ENCODE peak calls at places on chromosomes 7 and 10, in four cellular contexts. One of them, this sample, is unnamed.

GRCh38 chr10:28924585-28925153 is 247.3 kb downstream of the BAMBI start:
- DNase-seq in neural progenitor cell: no peak
- DNase-seq in endodermal cell: no peak
- DNase-seq in cardiac muscle cell: no peak
- DNase-seq in this sample: no peak

GRCh38 chr10:94199565-94199964 is 163.2 kb downstream of the NOC3L start:
- DNase-seq in neural progenitor cell: no peak
- DNase-seq in endodermal cell: no peak
- DNase-seq in cardiac muscle cell: no peak
- DNase-seq in this sample: no peak

GRCh38 chr7:136229819-136230609 is 252.9 kb upstream of the MTPN start:
- DNase-seq in neural progenitor cell: no peak
- DNase-seq in endodermal cell: no peak
- DNase-seq in cardiac muscle cell: no peak
- DNase-seq in this sample: no peak

GRCh38 chr7:77351539-77352004 is 64.6 kb downstream of the GSAP start:
- DNase-seq in neural progenitor cell: no peak
- DNase-seq in endodermal cell: peak; percentile 59
- DNase-seq in cardiac muscle cell: no peak
- DNase-seq in this sample: peak; percentile 51

GRCh38 chr7:111091623-111092370 is 870 bp downstream of the LRRN3 start:
- DNase-seq in neural progenitor cell: peak; percentile 79
- DNase-seq in endodermal cell: no peak
- DNase-seq in cardiac muscle cell: no peak
- DNase-seq in this sample: no peak

GRCh38 chr7:154546946-154547587 is 455.9 kb downstream of the PAXIP1 start:
- DNase-seq in neural progenitor cell: no peak
- DNase-seq in endodermal cell: no peak
- DNase-seq in cardiac muscle cell: no peak
- DNase-seq in this sample: no peak

GRCh38 chr7:77651544-77652162 is 44.6 kb upstream of the RSBN1L start:
- DNase-seq in neural progenitor cell: peak; percentile 41
- DNase-seq in endodermal cell: no peak
- DNase-seq in cardiac muscle cell: peak; percentile 50
- DNase-seq in this sample: no peak

GRCh38 chr10:110460111-110460809 is 37.4 kb upstream of the DUSP5 start:
- DNase-seq in neural progenitor cell: no peak
- DNase-seq in endodermal cell: peak; percentile 53
- DNase-seq in cardiac muscle cell: no peak
- DNase-seq in this sample: peak; percentile 35

GRCh38 chr7:26690135-26690534 is 174.3 kb downstream of the SKAP2 start:
- DNase-seq in neural progenitor cell: no peak
- DNase-seq in endodermal cell: no peak
- DNase-seq in cardiac muscle cell: no peak
- DNase-seq in this sample: no peak

GRCh38 chr10:51233337-51234100 is 159.2 kb downstream of the PRKG1 start:
- DNase-seq in neural progenitor cell: no peak
- DNase-seq in endodermal cell: no peak
- DNase-seq in cardiac muscle cell: no peak
- DNase-seq in this sample: no peak

GRCh38 chr10:23826399-23826798 is 382.5 kb upstream of the KIAA1217 start:
- DNase-seq in neural progenitor cell: peak; percentile 49
- DNase-seq in endodermal cell: peak; percentile 89
- DNase-seq in cardiac muscle cell: peak; percentile 80
- DNase-seq in this sample: no peak

GRCh38 chr7:66575398-66575797 is 53.3 kb upstream of the KCTD7 start:
- DNase-seq in neural progenitor cell: no peak
- DNase-seq in endodermal cell: no peak
- DNase-seq in cardiac muscle cell: no peak
- DNase-seq in this sample: no peak

GRCh38 chr7:108063520-108063933 is 60.6 kb upstream of the LAMB1 start:
- DNase-seq in neural progenitor cell: no peak
- DNase-seq in endodermal cell: no peak
- DNase-seq in cardiac muscle cell: no peak
- DNase-seq in this sample: no peak

GRCh38 chr7:5629941-5630340 is 151.5 kb downstream of the RNF216 start:
- DNase-seq in neural progenitor cell: no peak
- DNase-seq in endodermal cell: peak; percentile 67
- DNase-seq in cardiac muscle cell: no peak
- DNase-seq in this sample: peak; percentile 33

GRCh38 chr7:106840342-106840741 is 24.7 kb upstream of the PIK3CG start:
- DNase-seq in neural progenitor cell: peak; percentile 6
- DNase-seq in endodermal cell: peak; percentile 77
- DNase-seq in cardiac muscle cell: no peak
- DNase-seq in this sample: no peak

GRCh38 chr7:28473567-28474266 is 61.4 kb downstream of the CREB5 start:
- DNase-seq in neural progenitor cell: no peak
- DNase-seq in endodermal cell: no peak
- DNase-seq in cardiac muscle cell: no peak
- DNase-seq in this sample: no peak

GRCh38 chr7:55247466-55247865 is 117.7 kb upstream of the LANCL2 start:
- DNase-seq in neural progenitor cell: no peak
- DNase-seq in endodermal cell: no peak
- DNase-seq in cardiac muscle cell: no peak
- DNase-seq in this sample: no peak

GRCh38 chr7:117086788-117087187 is 133.5 kb downstream of the ST7 start:
- DNase-seq in neural progenitor cell: no peak
- DNase-seq in endodermal cell: no peak
- DNase-seq in cardiac muscle cell: no peak
- DNase-seq in this sample: no peak

GRCh38 chr10:86585037-86585725 is 63.6 kb upstream of the WAPL start:
- DNase-seq in neural progenitor cell: peak; percentile 86
- DNase-seq in endodermal cell: peak; percentile 92
- DNase-seq in cardiac muscle cell: peak; percentile 82
- DNase-seq in this sample: peak; percentile 67

GRCh38 chr7:64626557-64626956 is 39.4 kb upstream of the ZNF107 start:
- DNase-seq in neural progenitor cell: no peak
- DNase-seq in endodermal cell: no peak
- DNase-seq in cardiac muscle cell: no peak
- DNase-seq in this sample: no peak

GRCh38 chr10:116892873-116893685 is 43.8 kb downstream of the ENO4 start:
- DNase-seq in neural progenitor cell: peak; percentile 77
- DNase-seq in endodermal cell: no peak
- DNase-seq in cardiac muscle cell: no peak
- DNase-seq in this sample: no peak

GRCh38 chr10:28365840-28366239 is 63.0 kb upstream of the MPP7 start:
- DNase-seq in neural progenitor cell: no peak
- DNase-seq in endodermal cell: no peak
- DNase-seq in cardiac muscle cell: no peak
- DNase-seq in this sample: no peak

GRCh38 chr10:123301077-123301875 is 147.1 kb downstream of the BUB3 start:
- DNase-seq in neural progenitor cell: peak; percentile 41
- DNase-seq in endodermal cell: peak; percentile 11
- DNase-seq in cardiac muscle cell: no peak
- DNase-seq in this sample: peak; percentile 16

GRCh38 chr7:143906176-143906575 is 4.2 kb upstream of the TCAF1 start:
- DNase-seq in neural progenitor cell: no peak
- DNase-seq in endodermal cell: no peak
- DNase-seq in cardiac muscle cell: peak; percentile 24
- DNase-seq in this sample: no peak

GRCh38 chr10:97849491-97850402 is at the start of gene GOLGA7B:
- DNase-seq in neural progenitor cell: peak; percentile 97
- DNase-seq in endodermal cell: peak; percentile 93
- DNase-seq in cardiac muscle cell: peak; percentile 93
- DNase-seq in this sample: no peak

GRCh38 chr7:121278120-121279021 is 50.4 kb upstream of the WNT16 start:
- DNase-seq in neural progenitor cell: no peak
- DNase-seq in endodermal cell: no peak
- DNase-seq in cardiac muscle cell: no peak
- DNase-seq in this sample: no peak

GRCh38 chr10:7829289-7829834 is 11.1 kb downstream of the TAF3 start:
- DNase-seq in neural progenitor cell: no peak
- DNase-seq in endodermal cell: no peak
- DNase-seq in cardiac muscle cell: no peak
- DNase-seq in this sample: no peak

GRCh38 chr7:70338061-70338460 is 739.8 kb downstream of the AUTS2 start:
- DNase-seq in neural progenitor cell: no peak
- DNase-seq in endodermal cell: no peak
- DNase-seq in cardiac muscle cell: no peak
- DNase-seq in this sample: no peak
- H3K4me3 ChIP-seq in neural progenitor cell: no peak overlapping the region
- H3K4me3 ChIP-seq in endodermal cell: no peak overlapping the region
- H3K4me3 ChIP-seq in cardiac muscle cell: no peak overlapping the region
- H3K4me3 ChIP-seq in this sample: no peak overlapping the region

GRCh38 chr10:15344256-15344875 is 26.7 kb downstream of the FAM171A1 start:
- DNase-seq in neural progenitor cell: no peak
- DNase-seq in endodermal cell: no peak
- DNase-seq in cardiac muscle cell: no peak
- DNase-seq in this sample: no peak
- H3K4me1 ChIP-seq in neural progenitor cell: peaks cover 18% of the 10 kb centered on the region
- H3K4me1 ChIP-seq in endodermal cell: peaks cover 4% of the 10 kb centered on the region
- H3K4me1 ChIP-seq in cardiac muscle cell: peaks cover 5% of the 10 kb centered on the region
- H3K4me1 ChIP-seq in this sample: no peaks in the 10 kb centered on the region

GRCh38 chr7:51213618-51214017 is 103.0 kb downstream of the COBL start:
- DNase-seq in neural progenitor cell: no peak
- DNase-seq in endodermal cell: no peak
- DNase-seq in cardiac muscle cell: no peak
- DNase-seq in this sample: no peak

GRCh38 chr7:51217804-51218203 is 98.8 kb downstream of the COBL start:
- DNase-seq in neural progenitor cell: no peak
- DNase-seq in endodermal cell: no peak
- DNase-seq in cardiac muscle cell: no peak
- DNase-seq in this sample: no peak

GRCh38 chr7:51210766-51211165 is 105.8 kb downstream of the COBL start:
- DNase-seq in neural progenitor cell: no peak
- DNase-seq in endodermal cell: no peak
- DNase-seq in cardiac muscle cell: no peak
- DNase-seq in this sample: no peak

GRCh38 chr7:51209426-51209825 is 107.2 kb downstream of the COBL start:
- DNase-seq in neural progenitor cell: no peak
- DNase-seq in endodermal cell: no peak
- DNase-seq in cardiac muscle cell: no peak
- DNase-seq in this sample: no peak

DNA sequence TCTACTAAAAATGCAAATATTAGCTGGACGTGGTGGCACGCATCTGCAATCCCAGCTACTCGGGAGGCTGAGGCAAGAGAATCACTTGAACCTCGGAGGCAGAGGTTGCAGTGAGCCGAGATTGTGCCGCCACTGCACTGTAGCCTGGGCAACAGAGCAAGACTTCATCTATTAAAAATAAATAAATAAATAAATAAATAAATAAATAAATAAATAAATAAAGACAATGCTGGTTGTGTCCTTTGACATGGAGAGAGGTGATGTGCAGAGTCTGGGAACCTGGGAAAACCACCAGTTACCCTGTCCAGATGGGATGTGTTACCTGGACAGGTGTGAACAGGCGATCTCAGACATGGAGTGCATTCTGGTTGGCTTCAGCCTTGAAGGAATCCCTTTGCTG is 102.5 kb downstream of the COBL start:
- DNase-seq in neural progenitor cell: no peak
- DNase-seq in endodermal cell: no peak
- DNase-seq in cardiac muscle cell: no peak
- DNase-seq in this sample: no peak
- H3K4me3 ChIP-seq in neural progenitor cell: no peak overlapping the region
- H3K4me3 ChIP-seq in endodermal cell: no peak overlapping the region
- H3K4me3 ChIP-seq in cardiac muscle cell: no peak overlapping the region
- H3K4me3 ChIP-seq in this sample: no peak overlapping the region

GRCh38 chr10:14549496-14549895 is 218.8 kb upstream of the FRMD4A start:
- DNase-seq in neural progenitor cell: no peak
- DNase-seq in endodermal cell: no peak
- DNase-seq in cardiac muscle cell: no peak
- DNase-seq in this sample: no peak

GRCh38 chr10:14547826-14548225 is 217.1 kb upstream of the FRMD4A start:
- DNase-seq in neural progenitor cell: peak; percentile 73
- DNase-seq in endodermal cell: peak; percentile 73
- DNase-seq in cardiac muscle cell: peak; percentile 29
- DNase-seq in this sample: no peak

GRCh38 chr10:14550471-14550941 is 219.8 kb upstream of the FRMD4A start:
- DNase-seq in neural progenitor cell: no peak
- DNase-seq in endodermal cell: no peak
- DNase-seq in cardiac muscle cell: no peak
- DNase-seq in this sample: no peak

GRCh38 chr10:14548970-14549369 is 218.2 kb upstream of the FRMD4A start:
- DNase-seq in neural progenitor cell: no peak
- DNase-seq in endodermal cell: no peak
- DNase-seq in cardiac muscle cell: no peak
- DNase-seq in this sample: no peak

GRCh38 chr10:14548474-14548873 is 217.8 kb upstream of the FRMD4A start:
- DNase-seq in neural progenitor cell: no peak
- DNase-seq in endodermal cell: no peak
- DNase-seq in cardiac muscle cell: no peak
- DNase-seq in this sample: no peak
- H3K4me1 ChIP-seq in neural progenitor cell: peaks cover 15% of the 10 kb centered on the region
- H3K4me1 ChIP-seq in endodermal cell: peaks cover 6% of the 10 kb centered on the region
- H3K4me1 ChIP-seq in cardiac muscle cell: no peaks in the 10 kb centered on the region
- H3K4me1 ChIP-seq in this sample: no peaks in the 10 kb centered on the region

GRCh38 chr10:78408671-78409472 is 375.2 kb downstream of the RPS24 start:
- DNase-seq in neural progenitor cell: peak; percentile 35
- DNase-seq in endodermal cell: peak; percentile 87
- DNase-seq in cardiac muscle cell: peak; percentile 93
- DNase-seq in this sample: peak; percentile 93

GRCh38 chr10:78406648-78407008 is 373.0 kb downstream of the RPS24 start:
- DNase-seq in neural progenitor cell: no peak
- DNase-seq in endodermal cell: no peak
- DNase-seq in cardiac muscle cell: no peak
- DNase-seq in this sample: no peak

GRCh38 chr10:78405781-78406180 is 372.1 kb downstream of the RPS24 start:
- DNase-seq in neural progenitor cell: no peak
- DNase-seq in endodermal cell: peak; percentile 28
- DNase-seq in cardiac muscle cell: no peak
- DNase-seq in this sample: no peak

GRCh38 chr10:78408011-78408410 is 374.3 kb downstream of the RPS24 start:
- DNase-seq in neural progenitor cell: no peak
- DNase-seq in endodermal cell: peak; percentile 45
- DNase-seq in cardiac muscle cell: no peak
- DNase-seq in this sample: no peak

GRCh38 chr10:78407009-78407711 is 373.5 kb downstream of the RPS24 start:
- DNase-seq in neural progenitor cell: peak; percentile 97
- DNase-seq in endodermal cell: peak; percentile 99
- DNase-seq in cardiac muscle cell: peak; percentile 92
- DNase-seq in this sample: peak; percentile 86
- H3K4me3 ChIP-seq in neural progenitor cell: peak overlapping the region; percentile 65
- H3K4me3 ChIP-seq in endodermal cell: peak overlapping the region; percentile 89
- H3K4me3 ChIP-seq in cardiac muscle cell: peak overlapping the region; percentile 60
- H3K4me3 ChIP-seq in this sample: peak overlapping the region; percentile 39

GRCh38 chr10:4683137-4683536 is 142.9 kb upstream of the AKR1E2 start:
- DNase-seq in neural progenitor cell: no peak
- DNase-seq in endodermal cell: no peak
- DNase-seq in cardiac muscle cell: no peak
- DNase-seq in this sample: no peak
- H3K4me1 ChIP-seq in neural progenitor cell: no peaks in the 10 kb centered on the region
- H3K4me1 ChIP-seq in endodermal cell: no peaks in the 10 kb centered on the region
- H3K4me1 ChIP-seq in cardiac muscle cell: no peaks in the 10 kb centered on the region
- H3K4me1 ChIP-seq in this sample: no peaks in the 10 kb centered on the region

GRCh38 chr10:63520463-63521388 is 475 bp upstream of the REEP3 start:
- DNase-seq in neural progenitor cell: peak; percentile 90
- DNase-seq in endodermal cell: peak; percentile 86
- DNase-seq in cardiac muscle cell: no peak
- DNase-seq in this sample: peak; percentile 83

GRCh38 chr10:63518690-63519288 is 2.4 kb upstream of the REEP3 start:
- DNase-seq in neural progenitor cell: no peak
- DNase-seq in endodermal cell: no peak
- DNase-seq in cardiac muscle cell: no peak
- DNase-seq in this sample: no peak

GRCh38 chr10:63516207-63516606 is 5.0 kb upstream of the REEP3 start:
- DNase-seq in neural progenitor cell: no peak
- DNase-seq in endodermal cell: no peak
- DNase-seq in cardiac muscle cell: no peak
- DNase-seq in this sample: no peak

GRCh38 chr10:63515002-63515763 is 6.0 kb upstream of the REEP3 start:
- DNase-seq in neural progenitor cell: peak; percentile 37
- DNase-seq in endodermal cell: peak; percentile 73
- DNase-seq in cardiac muscle cell: peak; percentile 12
- DNase-seq in this sample: no peak
- H3K4me3 ChIP-seq in neural progenitor cell: no peak overlapping the region
- H3K4me3 ChIP-seq in endodermal cell: peak overlapping the region; percentile 24
- H3K4me3 ChIP-seq in cardiac muscle cell: no peak overlapping the region
- H3K4me3 ChIP-seq in this sample: no peak overlapping the region